ENCODE peak calls at places on chromosomes 13 and 19, in five cellular contexts. One of them, this sample, is unnamed.

GRCh38 chr13:51363625-51364024 is 24.1 kb downstream of the SERPINE3 start:
- DNase-seq in cardiac fibroblast: no peak
- DNase-seq in WTC11: no peak
- DNase-seq in MM.1S: no peak
- DNase-seq in bronchial epithelial cell: no peak
- DNase-seq in this sample: no peak

GRCh38 chr13:51330741-51331140 is 8.8 kb upstream of the SERPINE3 start:
- DNase-seq in MM.1S: no peak
- DNase-seq in cardiac fibroblast: peak
- DNase-seq in bronchial epithelial cell: no peak
- DNase-seq in WTC11: no peak
- DNase-seq in this sample: no peak

GRCh38 chr13:43830481-43830873 is 43.7 kb upstream of the ENOX1 start:
- DNase-seq in WTC11: no peak
- DNase-seq in MM.1S: no peak
- DNase-seq in bronchial epithelial cell: peak
- DNase-seq in cardiac fibroblast: peak
- DNase-seq in this sample: no peak

GRCh38 chr19:32498641-32499200 is 82.3 kb upstream of the PDCD5 start:
- DNase-seq in cardiac fibroblast: no peak
- DNase-seq in MM.1S: no peak
- DNase-seq in WTC11: no peak
- DNase-seq in bronchial epithelial cell: no peak
- DNase-seq in this sample: no peak

GRCh38 chr13:27261376-27261775 is 9.3 kb upstream of the RASL11A start:
- DNase-seq in cardiac fibroblast: no peak
- DNase-seq in bronchial epithelial cell: no peak
- DNase-seq in MM.1S: no peak
- DNase-seq in WTC11: no peak
- DNase-seq in this sample: no peak

GRCh38 chr13:29520671-29521070 is 74.8 kb downstream of the SLC7A1 start:
- DNase-seq in MM.1S: no peak
- DNase-seq in bronchial epithelial cell: peak
- DNase-seq in cardiac fibroblast: peak
- DNase-seq in WTC11: no peak
- DNase-seq in this sample: no peak

GRCh38 chr13:99656092-99656745 is 154.9 kb downstream of the TM9SF2 start:
- DNase-seq in MM.1S: peak
- DNase-seq in cardiac fibroblast: peak
- DNase-seq in WTC11: peak
- DNase-seq in bronchial epithelial cell: peak
- DNase-seq in this sample: peak

GRCh38 chr13:107907065-107907464 is 308.3 kb downstream of the LIG4 start:
- DNase-seq in cardiac fibroblast: no peak
- DNase-seq in MM.1S: no peak
- DNase-seq in WTC11: no peak
- DNase-seq in bronchial epithelial cell: no peak
- DNase-seq in this sample: no peak

GRCh38 chr19:10625003-10625761 is at the start of gene SLC44A2:
- DNase-seq in bronchial epithelial cell: peak
- DNase-seq in cardiac fibroblast: peak
- DNase-seq in MM.1S: no peak
- DNase-seq in WTC11: peak
- DNase-seq in this sample: no peak

GRCh38 chr13:60265566-60265965 is 101.8 kb upstream of the DIAPH3 start:
- DNase-seq in bronchial epithelial cell: no peak
- DNase-seq in cardiac fibroblast: no peak
- DNase-seq in MM.1S: no peak
- DNase-seq in WTC11: no peak
- DNase-seq in this sample: no peak

GRCh38 chr13:51303063-51303552 is 36.4 kb upstream of the SERPINE3 start:
- DNase-seq in WTC11: peak
- DNase-seq in bronchial epithelial cell: no peak
- DNase-seq in cardiac fibroblast: no peak
- DNase-seq in MM.1S: no peak
- DNase-seq in this sample: no peak

GRCh38 chr19:1018932-1019615 is 1.8 kb downstream of the TMEM259 start:
- DNase-seq in bronchial epithelial cell: no peak
- DNase-seq in WTC11: no peak
- DNase-seq in MM.1S: peak
- DNase-seq in cardiac fibroblast: no peak
- DNase-seq in this sample: no peak

GRCh38 chr13:42769650-42770049 is 11.7 kb upstream of the FAM216B start:
- DNase-seq in MM.1S: no peak
- DNase-seq in cardiac fibroblast: peak
- DNase-seq in WTC11: no peak
- DNase-seq in bronchial epithelial cell: no peak
- DNase-seq in this sample: no peak
- TF ChIP-seq CTCF in MM.1S: no peak
- TF ChIP-seq CTCF in cardiac fibroblast: no peak
- TF ChIP-seq CTCF in WTC11: no peak
- TF ChIP-seq CTCF in bronchial epithelial cell: no peak
- TF ChIP-seq CTCF in this sample: no peak

DNA sequence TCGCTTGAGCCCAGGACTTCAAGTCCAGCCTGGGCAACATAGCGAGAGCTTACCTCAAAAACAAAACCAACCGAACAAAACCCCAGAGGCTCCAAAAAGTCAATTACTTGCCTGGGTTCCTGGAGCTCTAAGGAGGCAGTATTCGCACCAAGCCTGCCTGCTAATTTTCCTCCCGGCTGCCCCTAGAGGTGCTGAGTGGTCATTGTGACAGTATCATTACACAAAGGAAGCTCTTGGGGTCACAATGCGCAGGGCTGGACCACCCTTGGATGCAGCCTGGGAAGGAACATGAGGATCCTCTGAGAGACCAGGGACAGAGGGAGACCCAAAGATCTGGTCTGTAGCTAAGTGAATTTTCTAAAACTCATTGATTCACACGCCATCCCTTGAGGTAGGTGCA is 8.5 kb upstream of the PEX11G start:
- DNase-seq in WTC11: peak
- DNase-seq in MM.1S: peak
- DNase-seq in bronchial epithelial cell: no peak
- DNase-seq in cardiac fibroblast: no peak
- DNase-seq in this sample: no peak
- TF ChIP-seq CTCF in WTC11: peak
- TF ChIP-seq CTCF in MM.1S: peak
- TF ChIP-seq CTCF in bronchial epithelial cell: peak
- TF ChIP-seq CTCF in cardiac fibroblast: peak
- TF ChIP-seq CTCF in this sample: no peak

GRCh38 chr19:56764296-56764695 is 76.2 kb downstream of the PEG3 start:
- DNase-seq in bronchial epithelial cell: peak
- DNase-seq in cardiac fibroblast: no peak
- DNase-seq in WTC11: no peak
- DNase-seq in MM.1S: no peak
- DNase-seq in this sample: no peak
- TF ChIP-seq CTCF in bronchial epithelial cell: peak
- TF ChIP-seq CTCF in cardiac fibroblast: no peak
- TF ChIP-seq CTCF in WTC11: no peak
- TF ChIP-seq CTCF in MM.1S: no peak
- TF ChIP-seq CTCF in this sample: no peak

GRCh38 chr19:47230122-47230920 is 678 bp downstream of the BBC3 start:
- DNase-seq in WTC11: peak
- DNase-seq in cardiac fibroblast: peak
- DNase-seq in MM.1S: peak
- DNase-seq in bronchial epithelial cell: no peak
- DNase-seq in this sample: peak
- TF ChIP-seq CTCF in WTC11: peak
- TF ChIP-seq CTCF in cardiac fibroblast: peak
- TF ChIP-seq CTCF in MM.1S: peak
- TF ChIP-seq CTCF in bronchial epithelial cell: peak
- TF ChIP-seq CTCF in this sample: no peak

GRCh38 chr13:96849091-96849490 is 145.2 kb downstream of the OXGR1 start:
- DNase-seq in bronchial epithelial cell: no peak
- DNase-seq in cardiac fibroblast: no peak
- DNase-seq in MM.1S: no peak
- DNase-seq in WTC11: no peak
- DNase-seq in this sample: no peak

GRCh38 chr13:96848275-96848674 is 146.0 kb downstream of the OXGR1 start:
- DNase-seq in bronchial epithelial cell: no peak
- DNase-seq in WTC11: no peak
- DNase-seq in cardiac fibroblast: no peak
- DNase-seq in MM.1S: no peak
- DNase-seq in this sample: no peak

GRCh38 chr13:96851856-96852255 is 142.4 kb downstream of the OXGR1 start:
- DNase-seq in cardiac fibroblast: no peak
- DNase-seq in bronchial epithelial cell: no peak
- DNase-seq in WTC11: no peak
- DNase-seq in MM.1S: no peak
- DNase-seq in this sample: no peak

GRCh38 chr13:96850538-96850937 is 143.7 kb downstream of the OXGR1 start:
- DNase-seq in cardiac fibroblast: no peak
- DNase-seq in MM.1S: no peak
- DNase-seq in WTC11: no peak
- DNase-seq in bronchial epithelial cell: no peak
- DNase-seq in this sample: no peak
- TF ChIP-seq CTCF in cardiac fibroblast: no peak
- TF ChIP-seq CTCF in MM.1S: no peak
- TF ChIP-seq CTCF in WTC11: no peak
- TF ChIP-seq CTCF in bronchial epithelial cell: no peak
- TF ChIP-seq CTCF in this sample: no peak

DNA sequence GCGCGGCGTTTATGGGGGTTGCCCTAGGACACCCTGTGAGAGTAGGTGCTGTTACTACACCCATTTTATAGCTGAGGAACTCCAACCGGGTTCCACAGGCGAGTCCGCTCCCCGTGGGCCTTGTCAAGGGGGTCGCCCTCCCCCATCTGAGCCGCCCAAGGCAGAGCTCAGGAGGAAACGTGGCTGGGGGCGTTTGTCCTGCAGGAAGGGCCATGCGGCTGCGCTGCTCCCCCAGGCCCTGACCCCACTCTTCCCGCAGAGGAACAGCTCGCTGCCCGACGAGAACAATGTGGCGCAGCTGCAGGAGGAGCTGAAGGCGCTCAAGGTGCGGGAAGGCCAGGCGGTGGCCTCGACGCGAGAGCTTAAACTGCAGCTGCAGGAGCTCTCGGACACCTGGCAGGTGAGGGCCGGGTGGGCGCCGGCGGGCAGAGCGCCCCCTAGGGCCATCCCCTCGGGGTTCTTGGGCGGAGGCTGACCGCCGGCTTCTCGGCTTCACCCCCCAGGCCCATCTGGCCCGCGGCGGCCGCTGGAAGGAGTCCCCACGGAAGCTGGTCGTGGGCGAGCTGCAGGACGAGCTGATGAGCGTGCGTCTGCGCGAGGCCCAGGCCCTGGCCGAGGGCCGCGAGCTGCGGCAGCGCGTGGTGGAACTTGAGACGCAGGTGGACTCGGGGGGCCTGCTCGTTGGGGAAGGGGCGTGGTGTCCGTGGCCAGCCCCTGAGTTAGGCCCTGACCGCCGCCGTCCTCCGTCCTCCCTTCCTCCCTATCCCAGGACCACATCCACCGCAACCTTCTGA is 12.4 kb downstream of the PRR36 start:
- DNase-seq in MM.1S: no peak
- DNase-seq in cardiac fibroblast: no peak
- DNase-seq in WTC11: peak
- DNase-seq in bronchial epithelial cell: no peak
- DNase-seq in this sample: no peak
- TF ChIP-seq CTCF in MM.1S: no peak
- TF ChIP-seq CTCF in cardiac fibroblast: no peak
- TF ChIP-seq CTCF in WTC11: peak
- TF ChIP-seq CTCF in bronchial epithelial cell: peak
- TF ChIP-seq CTCF in this sample: no peak

GRCh38 chr13:45468676-45469075 is 3.9 kb downstream of the COG3 start:
- DNase-seq in WTC11: no peak
- DNase-seq in MM.1S: peak
- DNase-seq in bronchial epithelial cell: peak
- DNase-seq in cardiac fibroblast: peak
- DNase-seq in this sample: no peak

GRCh38 chr13:45474584-45475454 is 10.1 kb downstream of the COG3 start:
- DNase-seq in WTC11: no peak
- DNase-seq in bronchial epithelial cell: no peak
- DNase-seq in cardiac fibroblast: no peak
- DNase-seq in MM.1S: no peak
- DNase-seq in this sample: no peak

GRCh38 chr13:45472171-45472705 is 7.5 kb downstream of the COG3 start:
- DNase-seq in MM.1S: no peak
- DNase-seq in cardiac fibroblast: peak
- DNase-seq in WTC11: no peak
- DNase-seq in bronchial epithelial cell: peak
- DNase-seq in this sample: no peak

DNA sequence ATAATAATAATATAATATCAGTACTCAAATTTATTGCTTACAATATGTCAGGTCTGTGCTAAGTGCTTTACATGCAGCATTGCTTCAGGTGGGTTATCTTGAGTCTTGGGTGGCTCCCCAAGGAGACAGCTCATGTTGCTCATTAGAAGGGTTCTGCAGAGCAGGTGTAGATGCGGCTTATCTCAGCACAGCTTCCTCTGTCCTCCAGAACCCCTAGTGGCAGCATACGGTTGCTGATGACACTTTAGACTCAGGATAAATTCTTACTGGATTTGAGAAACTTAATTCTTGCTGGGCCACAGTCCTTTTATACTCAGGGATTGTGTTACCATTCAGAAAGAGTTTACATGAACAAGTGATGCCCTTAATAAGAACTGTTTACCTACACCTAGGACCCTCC is 8.9 kb downstream of the COG3 start:
- DNase-seq in MM.1S: no peak
- DNase-seq in WTC11: no peak
- DNase-seq in cardiac fibroblast: no peak
- DNase-seq in bronchial epithelial cell: no peak
- DNase-seq in this sample: no peak
- TF ChIP-seq CTCF in MM.1S: no peak
- TF ChIP-seq CTCF in WTC11: no peak
- TF ChIP-seq CTCF in cardiac fibroblast: peak
- TF ChIP-seq CTCF in bronchial epithelial cell: no peak
- TF ChIP-seq CTCF in this sample: no peak

GRCh38 chr19:56946164-56946563 is 105.6 kb upstream of the PEG3 start:
- DNase-seq in bronchial epithelial cell: no peak
- DNase-seq in cardiac fibroblast: no peak
- DNase-seq in WTC11: no peak
- DNase-seq in MM.1S: no peak
- DNase-seq in this sample: no peak

GRCh38 chr19:56947206-56947605 is 106.7 kb upstream of the PEG3 start:
- DNase-seq in WTC11: no peak
- DNase-seq in bronchial epithelial cell: no peak
- DNase-seq in MM.1S: no peak
- DNase-seq in cardiac fibroblast: no peak
- DNase-seq in this sample: no peak

DNA sequence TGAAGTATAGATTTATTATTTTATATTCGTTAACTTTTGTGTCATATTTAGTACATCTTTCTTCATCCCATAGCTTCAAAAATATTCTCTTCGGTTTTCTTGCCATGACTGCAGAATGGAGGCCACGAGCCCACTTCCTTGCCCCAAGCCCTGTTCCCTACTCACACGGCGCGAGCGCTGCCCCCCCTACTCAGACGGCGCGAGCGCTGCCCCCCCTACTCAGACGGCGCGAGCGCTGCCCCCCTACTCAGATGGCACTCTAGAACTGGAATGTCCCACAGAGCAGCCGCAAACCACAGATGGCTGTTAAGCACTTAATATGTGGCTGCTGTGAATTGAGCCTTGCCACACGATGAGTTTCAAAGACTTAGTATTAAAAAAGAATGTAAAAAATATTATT is 102.2 kb upstream of the PEG3 start:
- DNase-seq in cardiac fibroblast: no peak
- DNase-seq in MM.1S: no peak
- DNase-seq in bronchial epithelial cell: no peak
- DNase-seq in WTC11: no peak
- DNase-seq in this sample: no peak
- TF ChIP-seq CTCF in cardiac fibroblast: no peak
- TF ChIP-seq CTCF in MM.1S: no peak
- TF ChIP-seq CTCF in bronchial epithelial cell: no peak
- TF ChIP-seq CTCF in WTC11: no peak
- TF ChIP-seq CTCF in this sample: no peak

This sample was measured in lower leg skin.